ENCODE peak calls at places on chromosomes 6 and 20, in four cellular contexts. C is CD8-positive, alpha-beta T cell; A is heart right ventricle; X is HCT116. K is an unnamed sample.
A peak's percentile ranks its signal among the peaks of the same experiment; 100 is the strongest.

GRCh38 chr6:5082487-5083306 is 2.4 kb upstream of the PPP1R3G start:
- DNase-seq in C (no peak), A (no peak), X (peak; percentile 10), K (no peak)

GRCh38 chr6:105045546-105045945 is 88.6 kb downstream of the LIN28B start:
- DNase-seq in C (no peak), A (no peak), X (no peak), K (no peak)

GRCh38 chr6:43506171-43506570 is 4.0 kb downstream of the LRRC73 start:
- DNase-seq in C (no peak), A (no peak), X (no peak), K (peak; percentile 57)

GRCh38 chr6:159821726-159822125 is 21.6 kb downstream of the PNLDC1 start:
- DNase-seq in C (no peak), A (no peak), X (no peak), K (peak; percentile 49)

GRCh38 chr6:28488916-28489365 is 26.7 kb downstream of the GPX6 start:
- DNase-seq in C (no peak), A (no peak), X (peak; percentile 72), K (no peak)

GRCh38 chr6:70725817-70726413 is 58.2 kb downstream of the SMAP1 start:
- DNase-seq in C (no peak), A (no peak), X (no peak), K (no peak)

GRCh38 chr6:122049341-122049740 is 350.1 kb upstream of the HSF2 start:
- DNase-seq in C (no peak), A (peak; percentile 18), X (no peak), K (no peak)

GRCh38 chr6:103516336-103516735 is 1343.4 kb downstream of the HACE1 start:
- DNase-seq in C (no peak), A (no peak), X (no peak), K (no peak)

GRCh38 chr20:12614764-12615163 is 394.0 kb upstream of the SPTLC3 start:
- DNase-seq in C (no peak), A (no peak), X (no peak), K (no peak)

GRCh38 chr20:63105211-63106107 is 98.7 kb upstream of the BHLHE23 start:
- DNase-seq in C (no peak), A (peak; percentile 9), X (no peak), K (no peak)

GRCh38 chr6:153012856-153013255 is 10.3 kb upstream of the MTRF1L start:
- DNase-seq in C (no peak), A (no peak), X (no peak), K (no peak)

GRCh38 chr6:48474764-48475674 is 364.0 kb upstream of the PTCHD4 start:
- DNase-seq in C (no peak), A (no peak), X (no peak), K (no peak)

GRCh38 chr6:38349795-38350194 is 289.9 kb downstream of the BTBD9 start:
- DNase-seq in C (no peak), A (no peak), X (no peak), K (no peak)

GRCh38 chr20:33352258-33353012 is 48.9 kb downstream of the CDK5RAP1 start:
- DNase-seq in C (no peak), A (no peak), X (no peak), K (no peak)

GRCh38 chr6:80226156-80226555 is 119.7 kb downstream of the BCKDHB start:
- DNase-seq in C (no peak), A (no peak), X (no peak), K (no peak)

GRCh38 chr6:163741743-163742363 is 327.3 kb downstream of the QKI start:
- DNase-seq in C (no peak), A (no peak), X (no peak), K (no peak)

GRCh38 chr6:39806277-39806676 is 14.1 kb downstream of the DAAM2 start:
- DNase-seq in C (no peak), A (no peak), X (no peak), K (no peak)

GRCh38 chr6:106790935-106791334 is 161.6 kb downstream of the QRSL1 start:
- DNase-seq in C (no peak), A (no peak), X (no peak), K (no peak)

GRCh38 chr6:149636116-149636515 is 12.4 kb downstream of the KATNA1 start:
- DNase-seq in C (no peak), A (no peak), X (peak; percentile 41), K (no peak)

GRCh38 chr20:41249371-41249770 is 68.2 kb downstream of the ZHX3 start:
- DNase-seq in C (no peak), A (peak; percentile 65), X (no peak), K (peak; percentile 83)

GRCh38 chr20:58141971-58142842 is 86.2 kb downstream of the ANKRD60 start:
- DNase-seq in C (no peak), A (no peak), X (no peak), K (no peak)

GRCh38 chr20:4299773-4300172 is 284.4 kb upstream of the RNF24 start:
- DNase-seq in C (no peak), A (no peak), X (no peak), K (no peak)

GRCh38 chr6:140052757-140053729 is 678.6 kb upstream of the CITED2 start:
- DNase-seq in C (no peak), A (no peak), X (no peak), K (no peak)

GRCh38 chr6:12289655-12290489 is at the start of gene EDN1:
- DNase-seq in C (peak; percentile 7), A (peak; percentile 72), X (peak; percentile 69), K (peak; percentile 77)

GRCh38 chr6:28771401-28772267 is 152.2 kb downstream of the TRIM27 start:
- DNase-seq in C (no peak), A (no peak), X (no peak), K (no peak)

GRCh38 chr6:35452186-35453090 is at the start of gene FANCE:
- DNase-seq in C (peak; percentile 79), A (peak; percentile 97), X (peak; percentile 81), K (peak; percentile 94)

GRCh38 chr20:17629678-17630089 is 52.4 kb downstream of the RRBP1 start:
- DNase-seq in C (no peak), A (no peak), X (no peak), K (no peak)

GRCh38 chr6:113654396-113654795 is 202.7 kb upstream of the MARCKS start:
- DNase-seq in C (no peak), A (peak; percentile 29), X (peak; percentile 41), K (peak; percentile 96)

GRCh38 chr6:167706313-167707109 is 120.2 kb upstream of the AFDN start:
- DNase-seq in C (peak; percentile 38), A (no peak), X (no peak), K (no peak)

GRCh38 chr20:805713-806112 is 27.8 kb upstream of the FAM110A start:
- DNase-seq in C (no peak), A (no peak), X (peak; percentile 48), K (no peak)

DNA sequence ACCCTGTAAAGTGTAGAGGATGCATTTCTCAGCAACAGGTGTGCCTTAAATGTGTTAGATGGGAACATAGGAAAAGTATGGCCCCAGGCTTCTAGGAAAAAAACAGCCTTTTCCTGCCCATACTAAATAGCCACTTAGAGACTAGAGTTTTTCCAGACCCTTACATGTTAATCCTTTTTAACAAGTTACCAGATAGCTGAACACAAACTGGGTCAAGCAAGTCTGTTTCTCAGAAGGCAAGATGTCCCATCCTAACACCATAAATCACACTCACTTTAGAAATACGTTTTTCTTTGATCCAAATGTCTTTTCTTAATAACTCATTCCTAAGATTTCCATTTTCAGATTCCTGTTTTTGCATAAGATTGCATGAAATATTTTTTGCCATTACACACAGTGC is 241.2 kb downstream of the KCNQ5 start:
- DNase-seq in C (no peak), A (no peak), X (no peak), K (no peak)
- H3K4me1 ChIP-seq in C (no peaks in the 10 kb centered on the region), A (no peaks in the 10 kb centered on the region), X (no peaks in the 10 kb centered on the region), K (peaks cover 63% of the 10 kb centered on the region)

GRCh38 chr6:73548458-73549446 is 27.9 kb upstream of the EEF1A1 start:
- DNase-seq in C (no peak), A (no peak), X (no peak), K (no peak)
- TF ChIP-seq CTCF in C (no peak), A (no peak), X (no peak), K (no peak)

GRCh38 chr6:8237668-8238067 is 135.3 kb upstream of the EEF1E1 start:
- DNase-seq in C (no peak), A (no peak), X (no peak), K (no peak)
- H3K4me1 ChIP-seq in C (no peaks in the 10 kb centered on the region), A (no peaks in the 10 kb centered on the region), X (no peaks in the 10 kb centered on the region), K (no peaks in the 10 kb centered on the region)

GRCh38 chr6:2999621-3000455 is at the start of gene NQO2:
- DNase-seq in C (peak; percentile 91), A (peak; percentile 97), X (peak; percentile 71), K (peak; percentile 88)
- TF ChIP-seq CTCF in C (no peak), A (no peak), X (no peak), K (peak; percentile 20)

DNA sequence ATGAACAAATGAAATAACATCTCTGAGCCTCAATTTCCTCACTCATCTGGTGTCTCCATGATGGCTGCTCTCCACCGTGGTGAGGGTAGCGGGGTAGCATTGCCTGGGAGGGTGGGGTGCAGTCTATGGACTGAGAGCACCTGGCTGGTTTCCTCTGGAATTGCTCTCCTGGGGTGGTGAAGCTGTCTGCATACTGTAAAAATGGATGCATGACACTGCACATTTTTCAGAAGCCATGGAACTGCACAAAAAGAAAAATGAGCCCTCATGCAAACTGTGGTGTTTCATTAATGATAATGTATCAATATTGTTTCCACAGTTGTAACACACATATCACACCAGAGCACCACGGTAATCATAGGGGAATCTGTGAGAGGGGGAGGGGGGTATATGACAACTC is 12.1 kb upstream of the ITPR3 start:
- DNase-seq in C (no peak), A (no peak), X (no peak), K (no peak)
- H3K4me1 ChIP-seq in C (no peaks in the 10 kb centered on the region), A (peaks cover 22% of the 10 kb centered on the region), X (peaks cover 10% of the 10 kb centered on the region), K (peaks cover 3% of the 10 kb centered on the region)

GRCh38 chr6:147779624-147780023 is 271.1 kb downstream of the SAMD5 start:
- DNase-seq in C (no peak), A (no peak), X (no peak), K (no peak)

GRCh38 chr6:147772724-147773123 is 264.2 kb downstream of the SAMD5 start:
- DNase-seq in C (no peak), A (no peak), X (no peak), K (no peak)

GRCh38 chr6:147776631-147777030 is 268.1 kb downstream of the SAMD5 start:
- DNase-seq in C (no peak), A (no peak), X (no peak), K (no peak)

GRCh38 chr6:147770221-147770620 is 261.7 kb downstream of the SAMD5 start:
- DNase-seq in C (no peak), A (no peak), X (no peak), K (no peak)

GRCh38 chr6:147774856-147775255 is 266.4 kb downstream of the SAMD5 start:
- DNase-seq in C (no peak), A (no peak), X (no peak), K (no peak)
- TF ChIP-seq CTCF in C (no peak), A (no peak), X (peak; percentile 59), K (no peak)

GRCh38 chr20:60057123-60057865 is 99.1 kb downstream of the CDH26 start:
- DNase-seq in C (peak; percentile 60), A (peak; percentile 61), X (peak; percentile 36), K (peak; percentile 53)
- H3K4me1 ChIP-seq in C (peaks cover 46% of the 10 kb centered on the region), A (peaks cover 27% of the 10 kb centered on the region), X (no peaks in the 10 kb centered on the region), K (peaks cover 11% of the 10 kb centered on the region)

K was measured in tibial artery.